ENCODE peak calls at places on chromosomes 7 and 10, in eight cellular contexts. One of them, this sample, is unnamed.
A peak's percentile ranks its signal among the peaks of the same experiment; 100 is the strongest.

GRCh38 chr7:43658718-43659548 is 70.4 kb downstream of the COA1 start:
- DNase-seq in stomach: no peak
- DNase-seq in OCI-LY7: no peak
- DNase-seq in neural progenitor cell: no peak
- DNase-seq in LNCaP clone FGC: no peak
- DNase-seq in glutamatergic neuron: no peak
- DNase-seq in AG04450: no peak
- DNase-seq in GM10248: peak; percentile 55
- DNase-seq in this sample: no peak

GRCh38 chr7:155980841-155981240 is 168.6 kb upstream of the SHH start:
- DNase-seq in stomach: peak; percentile 3
- DNase-seq in OCI-LY7: no peak
- DNase-seq in neural progenitor cell: no peak
- DNase-seq in LNCaP clone FGC: no peak
- DNase-seq in glutamatergic neuron: no peak
- DNase-seq in AG04450: no peak
- DNase-seq in GM10248: no peak
- DNase-seq in this sample: no peak

GRCh38 chr7:5699951-5700384 is 81.5 kb downstream of the RNF216 start:
- DNase-seq in stomach: no peak
- DNase-seq in OCI-LY7: peak; percentile 25
- DNase-seq in neural progenitor cell: peak; percentile 25
- DNase-seq in LNCaP clone FGC: no peak
- DNase-seq in glutamatergic neuron: no peak
- DNase-seq in AG04450: no peak
- DNase-seq in GM10248: peak; percentile 59
- DNase-seq in this sample: no peak

GRCh38 chr10:74500806-74501205 is 325.6 kb upstream of the KAT6B start:
- DNase-seq in stomach: no peak
- DNase-seq in OCI-LY7: no peak
- DNase-seq in neural progenitor cell: no peak
- DNase-seq in LNCaP clone FGC: no peak
- DNase-seq in glutamatergic neuron: no peak
- DNase-seq in AG04450: peak; percentile 13
- DNase-seq in GM10248: no peak
- DNase-seq in this sample: peak; percentile 26

GRCh38 chr7:69893915-69894314 is 295.6 kb downstream of the AUTS2 start:
- DNase-seq in stomach: no peak
- DNase-seq in OCI-LY7: peak; percentile 67
- DNase-seq in neural progenitor cell: peak; percentile 41
- DNase-seq in LNCaP clone FGC: no peak
- DNase-seq in glutamatergic neuron: no peak
- DNase-seq in AG04450: no peak
- DNase-seq in GM10248: no peak
- DNase-seq in this sample: no peak

GRCh38 chr7:151806204-151806603 is 70.7 kb downstream of the PRKAG2 start:
- DNase-seq in stomach: peak; percentile 78
- DNase-seq in OCI-LY7: no peak
- DNase-seq in neural progenitor cell: no peak
- DNase-seq in LNCaP clone FGC: peak; percentile 28
- DNase-seq in glutamatergic neuron: no peak
- DNase-seq in AG04450: no peak
- DNase-seq in GM10248: no peak
- DNase-seq in this sample: no peak

GRCh38 chr10:14405076-14406065 is 74.6 kb upstream of the FRMD4A start:
- DNase-seq in stomach: no peak
- DNase-seq in OCI-LY7: no peak
- DNase-seq in neural progenitor cell: no peak
- DNase-seq in LNCaP clone FGC: no peak
- DNase-seq in glutamatergic neuron: no peak
- DNase-seq in AG04450: peak; percentile 95
- DNase-seq in GM10248: no peak
- DNase-seq in this sample: no peak

GRCh38 chr10:23826399-23826798 is 382.5 kb upstream of the KIAA1217 start:
- DNase-seq in stomach: no peak
- DNase-seq in OCI-LY7: no peak
- DNase-seq in neural progenitor cell: peak; percentile 49
- DNase-seq in LNCaP clone FGC: peak; percentile 68
- DNase-seq in glutamatergic neuron: no peak
- DNase-seq in AG04450: no peak
- DNase-seq in GM10248: no peak
- DNase-seq in this sample: peak; percentile 1

GRCh38 chr7:108613147-108613948 is 43.7 kb downstream of the DNAJB9 start:
- DNase-seq in stomach: no peak
- DNase-seq in OCI-LY7: peak; percentile 60
- DNase-seq in neural progenitor cell: peak; percentile 62
- DNase-seq in LNCaP clone FGC: peak; percentile 51
- DNase-seq in glutamatergic neuron: no peak
- DNase-seq in AG04450: no peak
- DNase-seq in GM10248: peak; percentile 26
- DNase-seq in this sample: peak; percentile 26

GRCh38 chr7:13197501-13197900 is 510.1 kb downstream of the ARL4A start:
- DNase-seq in stomach: no peak
- DNase-seq in OCI-LY7: no peak
- DNase-seq in neural progenitor cell: no peak
- DNase-seq in LNCaP clone FGC: no peak
- DNase-seq in glutamatergic neuron: no peak
- DNase-seq in AG04450: peak; percentile 4
- DNase-seq in GM10248: no peak
- DNase-seq in this sample: no peak

GRCh38 chr10:75352650-75353049 is 48.9 kb downstream of the ZNF503 start:
- DNase-seq in stomach: peak; percentile 4
- DNase-seq in OCI-LY7: no peak
- DNase-seq in neural progenitor cell: no peak
- DNase-seq in LNCaP clone FGC: no peak
- DNase-seq in glutamatergic neuron: no peak
- DNase-seq in AG04450: no peak
- DNase-seq in GM10248: no peak
- DNase-seq in this sample: no peak

GRCh38 chr10:132446661-132447445 is 49.9 kb downstream of the PWWP2B start:
- DNase-seq in stomach: peak; percentile 84
- DNase-seq in OCI-LY7: peak; percentile 89
- DNase-seq in neural progenitor cell: no peak
- DNase-seq in LNCaP clone FGC: peak; percentile 72
- DNase-seq in glutamatergic neuron: no peak
- DNase-seq in AG04450: no peak
- DNase-seq in GM10248: peak; percentile 59
- DNase-seq in this sample: no peak

GRCh38 chr10:18214692-18215563 is 74.7 kb downstream of the CACNB2 start:
- DNase-seq in stomach: no peak
- DNase-seq in OCI-LY7: peak; percentile 6
- DNase-seq in neural progenitor cell: peak; percentile 61
- DNase-seq in LNCaP clone FGC: no peak
- DNase-seq in glutamatergic neuron: peak; percentile 62
- DNase-seq in AG04450: no peak
- DNase-seq in GM10248: peak; percentile 32
- DNase-seq in this sample: peak; percentile 44

GRCh38 chr7:155285423-155286220 is 12.1 kb upstream of the INSIG1 start:
- DNase-seq in stomach: no peak
- DNase-seq in OCI-LY7: no peak
- DNase-seq in neural progenitor cell: no peak
- DNase-seq in LNCaP clone FGC: no peak
- DNase-seq in glutamatergic neuron: no peak
- DNase-seq in AG04450: no peak
- DNase-seq in GM10248: no peak
- DNase-seq in this sample: no peak

GRCh38 chr7:69832356-69832755 is 234.1 kb downstream of the AUTS2 start:
- DNase-seq in stomach: no peak
- DNase-seq in OCI-LY7: no peak
- DNase-seq in neural progenitor cell: no peak
- DNase-seq in LNCaP clone FGC: no peak
- DNase-seq in glutamatergic neuron: no peak
- DNase-seq in AG04450: no peak
- DNase-seq in GM10248: no peak
- DNase-seq in this sample: no peak

GRCh38 chr7:108055541-108056135 is 52.7 kb upstream of the LAMB1 start:
- DNase-seq in stomach: no peak
- DNase-seq in OCI-LY7: no peak
- DNase-seq in neural progenitor cell: peak; percentile 3
- DNase-seq in LNCaP clone FGC: no peak
- DNase-seq in glutamatergic neuron: no peak
- DNase-seq in AG04450: no peak
- DNase-seq in GM10248: no peak
- DNase-seq in this sample: no peak

GRCh38 chr7:101677421-101678137 is 48.5 kb upstream of the MYL10 start:
- DNase-seq in stomach: no peak
- DNase-seq in OCI-LY7: no peak
- DNase-seq in neural progenitor cell: no peak
- DNase-seq in LNCaP clone FGC: no peak
- DNase-seq in glutamatergic neuron: no peak
- DNase-seq in AG04450: no peak
- DNase-seq in GM10248: no peak
- DNase-seq in this sample: no peak

GRCh38 chr10:34612446-34612845 is 202.7 kb downstream of the PARD3 start:
- DNase-seq in stomach: no peak
- DNase-seq in OCI-LY7: no peak
- DNase-seq in neural progenitor cell: no peak
- DNase-seq in LNCaP clone FGC: no peak
- DNase-seq in glutamatergic neuron: no peak
- DNase-seq in AG04450: no peak
- DNase-seq in GM10248: no peak
- DNase-seq in this sample: no peak

GRCh38 chr7:69374036-69374420 is 224.2 kb upstream of the AUTS2 start:
- DNase-seq in stomach: no peak
- DNase-seq in OCI-LY7: no peak
- DNase-seq in neural progenitor cell: no peak
- DNase-seq in LNCaP clone FGC: no peak
- DNase-seq in glutamatergic neuron: no peak
- DNase-seq in AG04450: no peak
- DNase-seq in GM10248: no peak
- DNase-seq in this sample: no peak

GRCh38 chr10:50624154-50624865 is 554 bp upstream of the SGMS1 start:
- DNase-seq in stomach: peak; percentile 97
- DNase-seq in OCI-LY7: peak; percentile 97
- DNase-seq in neural progenitor cell: peak; percentile 98
- DNase-seq in LNCaP clone FGC: peak; percentile 81
- DNase-seq in glutamatergic neuron: peak; percentile 99
- DNase-seq in AG04450: peak; percentile 85
- DNase-seq in GM10248: peak; percentile 90
- DNase-seq in this sample: peak; percentile 68
- TF ChIP-seq CTCF in stomach: no peak
- TF ChIP-seq CTCF in OCI-LY7: no peak
- TF ChIP-seq CTCF in neural progenitor cell: no peak
- TF ChIP-seq CTCF in LNCaP clone FGC: no peak
- TF ChIP-seq CTCF in glutamatergic neuron: no peak
- TF ChIP-seq CTCF in AG04450: no peak
- TF ChIP-seq CTCF in GM10248: no peak
- TF ChIP-seq CTCF in this sample: no peak

GRCh38 chr10:59709472-59710125 is at the start of gene SLC16A9:
- DNase-seq in stomach: peak; percentile 44
- DNase-seq in OCI-LY7: no peak
- DNase-seq in neural progenitor cell: peak; percentile 89
- DNase-seq in LNCaP clone FGC: no peak
- DNase-seq in glutamatergic neuron: peak; percentile 81
- DNase-seq in AG04450: no peak
- DNase-seq in GM10248: peak; percentile 84
- DNase-seq in this sample: peak; percentile 2
- TF ChIP-seq CTCF in stomach: peak; percentile 21
- TF ChIP-seq CTCF in OCI-LY7: no peak
- TF ChIP-seq CTCF in neural progenitor cell: peak; percentile 55
- TF ChIP-seq CTCF in LNCaP clone FGC: peak; percentile 55
- TF ChIP-seq CTCF in glutamatergic neuron: peak; percentile 31
- TF ChIP-seq CTCF in AG04450: peak; percentile 43
- TF ChIP-seq CTCF in GM10248: peak; percentile 23
- TF ChIP-seq CTCF in this sample: peak; percentile 28

DNA sequence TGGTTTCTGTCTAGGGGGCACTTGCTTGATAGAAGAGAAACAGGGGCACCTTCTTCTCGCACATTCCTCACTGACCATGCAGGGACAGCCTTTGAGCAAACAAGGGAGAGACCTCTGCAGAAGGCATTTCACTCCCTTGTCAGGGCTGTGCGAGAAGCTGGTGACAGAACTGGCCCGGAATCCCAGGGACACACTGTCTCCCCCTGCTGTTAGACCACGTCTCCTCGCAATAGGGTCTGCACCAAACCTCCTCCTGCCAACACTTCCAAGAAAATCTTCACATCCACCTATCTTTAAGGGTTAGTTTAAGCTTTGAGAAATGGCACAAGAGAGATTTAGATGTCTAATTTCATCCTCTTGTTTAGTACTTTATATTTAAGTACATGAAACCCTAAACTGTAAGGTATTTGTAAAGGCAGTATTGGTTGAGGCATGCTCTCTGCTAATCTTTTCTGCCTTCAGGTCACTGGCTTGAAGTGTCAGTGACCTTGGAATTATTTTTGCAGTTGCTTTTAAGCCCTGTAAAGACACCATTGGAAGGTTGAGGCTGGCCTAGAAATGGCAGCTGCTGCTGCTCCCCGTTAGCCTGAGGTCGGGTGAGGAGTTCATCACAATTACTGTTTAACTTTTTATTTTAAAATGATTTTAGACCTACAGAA is 37.0 kb downstream of the RBM20 start:
- DNase-seq in stomach: peak; percentile 43
- DNase-seq in OCI-LY7: peak; percentile 61
- DNase-seq in neural progenitor cell: peak; percentile 82
- DNase-seq in LNCaP clone FGC: no peak
- DNase-seq in glutamatergic neuron: peak; percentile 78
- DNase-seq in AG04450: no peak
- DNase-seq in GM10248: peak; percentile 51
- DNase-seq in this sample: no peak
- TF ChIP-seq CTCF in stomach: peak; percentile 42
- TF ChIP-seq CTCF in OCI-LY7: peak; percentile 88
- TF ChIP-seq CTCF in neural progenitor cell: peak; percentile 77
- TF ChIP-seq CTCF in LNCaP clone FGC: peak; percentile 49
- TF ChIP-seq CTCF in glutamatergic neuron: peak; percentile 54
- TF ChIP-seq CTCF in AG04450: peak; percentile 64
- TF ChIP-seq CTCF in GM10248: peak; percentile 24
- TF ChIP-seq CTCF in this sample: peak; percentile 67

GRCh38 chr7:21719846-21720245 is 177.0 kb downstream of the DNAH11 start:
- DNase-seq in stomach: no peak
- DNase-seq in OCI-LY7: no peak
- DNase-seq in neural progenitor cell: no peak
- DNase-seq in LNCaP clone FGC: no peak
- DNase-seq in glutamatergic neuron: no peak
- DNase-seq in AG04450: no peak
- DNase-seq in GM10248: no peak
- DNase-seq in this sample: no peak

GRCh38 chr7:21724562-21724961 is 181.7 kb downstream of the DNAH11 start:
- DNase-seq in stomach: no peak
- DNase-seq in OCI-LY7: no peak
- DNase-seq in neural progenitor cell: no peak
- DNase-seq in LNCaP clone FGC: no peak
- DNase-seq in glutamatergic neuron: no peak
- DNase-seq in AG04450: no peak
- DNase-seq in GM10248: no peak
- DNase-seq in this sample: no peak

GRCh38 chr7:21717323-21717722 is 174.5 kb downstream of the DNAH11 start:
- DNase-seq in stomach: no peak
- DNase-seq in OCI-LY7: no peak
- DNase-seq in neural progenitor cell: no peak
- DNase-seq in LNCaP clone FGC: no peak
- DNase-seq in glutamatergic neuron: no peak
- DNase-seq in AG04450: no peak
- DNase-seq in GM10248: no peak
- DNase-seq in this sample: no peak

DNA sequence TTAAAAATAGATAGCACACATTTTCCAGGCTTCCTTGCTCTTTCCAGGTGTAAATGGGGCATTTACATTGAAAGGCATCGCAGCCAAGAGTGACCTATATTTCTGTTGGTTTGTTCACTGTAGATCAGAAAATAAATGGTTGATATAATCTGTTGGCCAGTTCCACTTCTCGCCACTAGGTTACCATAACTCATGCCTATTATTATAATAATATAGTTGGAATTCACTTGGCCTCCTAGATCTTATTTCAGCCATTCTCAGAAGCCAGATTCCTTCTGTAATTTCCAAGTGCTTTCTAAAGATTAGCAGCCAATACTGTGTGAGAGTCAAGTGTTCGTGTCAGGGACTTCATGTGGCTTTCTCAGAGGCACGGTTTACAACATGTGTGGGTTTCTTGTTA is 179.5 kb downstream of the DNAH11 start:
- DNase-seq in stomach: no peak
- DNase-seq in OCI-LY7: no peak
- DNase-seq in neural progenitor cell: no peak
- DNase-seq in LNCaP clone FGC: no peak
- DNase-seq in glutamatergic neuron: no peak
- DNase-seq in AG04450: no peak
- DNase-seq in GM10248: no peak
- DNase-seq in this sample: no peak
- TF ChIP-seq CTCF in stomach: no peak
- TF ChIP-seq CTCF in OCI-LY7: peak; percentile 71
- TF ChIP-seq CTCF in neural progenitor cell: peak; percentile 45
- TF ChIP-seq CTCF in LNCaP clone FGC: no peak
- TF ChIP-seq CTCF in glutamatergic neuron: peak; percentile 72
- TF ChIP-seq CTCF in AG04450: no peak
- TF ChIP-seq CTCF in GM10248: no peak
- TF ChIP-seq CTCF in this sample: no peak

This sample was measured in HFF-Myc.